ENCODE peak calls at places on chromosomes 3 and 15, in eight cellular contexts. D is memory B cell, Q is amygdala, C is amniotic stem cell, L is astrocyte of the hippocampus, R is psoas muscle, M is NCI-H748 treated with DMSO at 0.1 percent for 48 hours, T is EL. I is an unnamed sample.

GRCh38 chr15:98292442-98293240 is 332.1 kb downstream of the ARRDC4 start:
- DNase-seq in D (no peak), Q (no peak), C (no peak), L (peak), R (peak), M (peak), T (peak), I (no peak)

GRCh38 chr3:107599755-107600122 is 77.0 kb downstream of the BBX start:
- DNase-seq in D (no peak), Q (no peak), C (no peak), L (no peak), R (no peak), M (no peak), T (no peak), I (no peak)

GRCh38 chr3:51896607-51897305 is 6.4 kb downstream of the IQCF1 start:
- DNase-seq in D (no peak), Q (no peak), C (no peak), L (no peak), R (no peak), M (no peak), T (no peak), I (no peak)

GRCh38 chr15:44081223-44082013 is 113.7 kb downstream of the FRMD5 start:
- DNase-seq in D (no peak), Q (no peak), C (no peak), L (peak), R (no peak), M (no peak), T (peak), I (no peak)

GRCh38 chr3:174101244-174101643 is 703.7 kb downstream of the NLGN1 start:
- DNase-seq in D (no peak), Q (no peak), C (no peak), L (no peak), R (no peak), M (peak), T (no peak), I (no peak)

GRCh38 chr3:186003610-186004009 is 65.8 kb upstream of the TRA2B start:
- DNase-seq in D (no peak), Q (no peak), C (no peak), L (no peak), R (no peak), M (no peak), T (no peak), I (no peak)

GRCh38 chr15:55742927-55743614 is at the start of gene PRTG:
- DNase-seq in D (no peak), Q (peak), C (peak), L (peak), R (peak), M (peak), T (peak), I (no peak)

GRCh38 chr15:60083318-60083717 is 79.2 kb downstream of the FOXB1 start:
- DNase-seq in D (no peak), Q (no peak), C (no peak), L (no peak), R (no peak), M (no peak), T (no peak), I (no peak)

GRCh38 chr15:65245096-65245849 is 34.0 kb upstream of the CILP start:
- DNase-seq in D (no peak), Q (no peak), C (no peak), L (peak), R (peak), M (no peak), T (peak), I (no peak)

GRCh38 chr3:185537369-185537970 is 14.9 kb downstream of the LIPH start:
- DNase-seq in D (no peak), Q (no peak), C (no peak), L (peak), R (peak), M (no peak), T (peak), I (no peak)

GRCh38 chr3:141789281-141789680 is 26.1 kb downstream of the GRK7 start:
- DNase-seq in D (no peak), Q (no peak), C (no peak), L (no peak), R (no peak), M (no peak), T (no peak), I (no peak)

GRCh38 chr3:146156060-146156459 is 4.9 kb downstream of the PLOD2 start:
- DNase-seq in D (no peak), Q (no peak), C (no peak), L (no peak), R (no peak), M (no peak), T (no peak), I (no peak)

GRCh38 chr3:188690076-188690475 is 481.7 kb upstream of the TPRG1 start:
- DNase-seq in D (no peak), Q (no peak), C (no peak), L (no peak), R (no peak), M (no peak), T (no peak), I (no peak)

GRCh38 chr3:111473550-111473949 is 68.4 kb upstream of the CD96 start:
- DNase-seq in D (no peak), Q (no peak), C (no peak), L (no peak), R (no peak), M (no peak), T (no peak), I (no peak)

GRCh38 chr15:78129098-78130011 is 1.9 kb downstream of the CIB2 start:
- DNase-seq in D (no peak), Q (no peak), C (no peak), L (peak), R (peak), M (no peak), T (no peak), I (no peak)

GRCh38 chr3:155242342-155242741 is 51.1 kb downstream of the STRIT1 start:
- DNase-seq in D (no peak), Q (no peak), C (peak), L (no peak), R (no peak), M (no peak), T (peak), I (no peak)

GRCh38 chr15:38054488-38054887 is 120.0 kb downstream of the TMCO5A start:
- DNase-seq in D (no peak), Q (no peak), C (no peak), L (peak), R (no peak), M (no peak), T (peak), I (no peak)

GRCh38 chr15:90818251-90819210 is 49.9 kb upstream of the FURIN start:
- DNase-seq in D (peak), Q (no peak), C (no peak), L (no peak), R (no peak), M (no peak), T (no peak), I (peak)

GRCh38 chr15:72368895-72369294 is 6.9 kb downstream of the HEXA start:
- DNase-seq in D (no peak), Q (no peak), C (no peak), L (no peak), R (no peak), M (no peak), T (no peak), I (no peak)

GRCh38 chr3:15794303-15794771 is 3.4 kb downstream of the ANKRD28 start:
- DNase-seq in D (no peak), Q (no peak), C (no peak), L (no peak), R (no peak), M (no peak), T (peak), I (no peak)

GRCh38 chr3:165464736-165465135 is 268.6 kb upstream of the SLITRK3 start:
- DNase-seq in D (no peak), Q (no peak), C (no peak), L (peak), R (no peak), M (no peak), T (no peak), I (no peak)

GRCh38 chr15:48477795-48478360 is 146.6 kb downstream of the DUT start:
- DNase-seq in D (no peak), Q (no peak), C (no peak), L (no peak), R (no peak), M (no peak), T (no peak), I (no peak)

GRCh38 chr3:18111702-18112311 is 313.3 kb downstream of the SATB1 start:
- DNase-seq in D (no peak), Q (no peak), C (peak), L (peak), R (no peak), M (peak), T (peak), I (no peak)

GRCh38 chr15:35166730-35167359 is 81.8 kb upstream of the NANOGP8 start:
- DNase-seq in D (no peak), Q (no peak), C (no peak), L (no peak), R (no peak), M (no peak), T (no peak), I (no peak)

GRCh38 chr3:21055015-21055414 is 696.0 kb downstream of the ZNF385D start:
- DNase-seq in D (no peak), Q (no peak), C (no peak), L (no peak), R (no peak), M (no peak), T (no peak), I (no peak)

GRCh38 chr3:50648297-50648696 is 26.4 kb upstream of the DOCK3 start:
- DNase-seq in D (no peak), Q (no peak), C (no peak), L (no peak), R (no peak), M (no peak), T (no peak), I (no peak)

GRCh38 chr15:47366884-47367283 is 350.4 kb upstream of the SEMA6D start:
- DNase-seq in D (no peak), Q (no peak), C (no peak), L (no peak), R (no peak), M (no peak), T (no peak), I (no peak)

GRCh38 chr15:56249080-56249479 is 5.4 kb upstream of the RFX7 start:
- DNase-seq in D (no peak), Q (no peak), C (peak), L (peak), R (no peak), M (no peak), T (peak), I (peak)

GRCh38 chr3:106806964-106807363 is 570.3 kb upstream of the CCDC54 start:
- DNase-seq in D (no peak), Q (no peak), C (no peak), L (no peak), R (no peak), M (no peak), T (no peak), I (no peak)

GRCh38 chr3:47362704-47363103 is 18.1 kb upstream of the PTPN23 start:
- DNase-seq in D (no peak), Q (no peak), C (no peak), L (no peak), R (no peak), M (no peak), T (no peak), I (no peak)

GRCh38 chr3:42510325-42510724 is 7.9 kb downstream of the VIPR1 start:
- DNase-seq in D (no peak), Q (no peak), C (no peak), L (no peak), R (no peak), M (no peak), T (no peak), I (no peak)

GRCh38 chr3:42846682-42847522 is 28.8 kb downstream of the CYP8B1 start:
- DNase-seq in D (peak), Q (no peak), C (no peak), L (no peak), R (peak), M (no peak), T (no peak), I (no peak)

GRCh38 chr15:72155021-72155621 is 36.9 kb downstream of the SENP8 start:
- DNase-seq in D (no peak), Q (peak), C (no peak), L (peak), R (peak), M (peak), T (peak), I (peak)

GRCh38 chr3:106745344-106746168 is 631.7 kb upstream of the CCDC54 start:
- DNase-seq in D (no peak), Q (no peak), C (no peak), L (peak), R (no peak), M (no peak), T (peak), I (no peak)

GRCh38 chr15:57158997-57159668 is 217.2 kb upstream of the CGNL1 start:
- DNase-seq in D (no peak), Q (no peak), C (no peak), L (no peak), R (no peak), M (no peak), T (peak), I (no peak)

GRCh38 chr3:16884084-16884747 is 539 bp upstream of the PLCL2 start:
- DNase-seq in D (peak), Q (no peak), C (no peak), L (peak), R (peak), M (no peak), T (peak), I (no peak)

GRCh38 chr15:92471263-92471662 is 77.6 kb downstream of the ST8SIA2 start:
- DNase-seq in D (no peak), Q (no peak), C (no peak), L (no peak), R (no peak), M (no peak), T (no peak), I (no peak)

GRCh38 chr3:11385329-11385728 is 113.1 kb downstream of the ATG7 start:
- DNase-seq in D (no peak), Q (no peak), C (no peak), L (no peak), R (no peak), M (no peak), T (peak), I (no peak)